ENCODE peak calls at places on chromosomes 13 and 19, in eight cellular contexts. Y is pancreas, N is HCT116, H is A673, J is cardiac muscle cell, F is adipocyte, Z is breast epithelium, T is NT2/D1. K is an unnamed sample. For H3K4me1 and H3K36me3, the result is how much of the 10 kb centered on the place peaks cover.

GRCh38 chr19:17479325-17479791 is 9.0 kb downstream of the SLC27A1 start:
- DNase-seq in Y (no peak), N (no peak), H (peak), J (no peak), F (peak), Z (no peak), T (no peak), K (no peak)

GRCh38 chr19:41646589-41647204 is 19.8 kb upstream of the CEACAM4 start:
- DNase-seq in Y (no peak), N (peak), H (peak), J (no peak), F (peak), Z (no peak), T (peak), K (peak)

GRCh38 chr13:28131646-28132045 is 6.7 kb upstream of the PAN3 start:
- DNase-seq in Y (no peak), N (no peak), H (no peak), J (no peak), F (no peak), Z (no peak), T (no peak), K (no peak)

GRCh38 chr19:2113436-2114211 is 16.9 kb downstream of the IZUMO4 start:
- DNase-seq in Y (no peak), N (no peak), H (peak), J (no peak), F (no peak), Z (no peak), T (no peak), K (no peak)

GRCh38 chr13:45297456-45298205 is 43.4 kb downstream of the TPT1 start:
- DNase-seq in Y (no peak), N (no peak), H (no peak), J (no peak), F (no peak), Z (no peak), T (no peak), K (no peak)

GRCh38 chr13:48675247-48675646 is 21.5 kb downstream of the CYSLTR2 start:
- DNase-seq in Y (no peak), N (no peak), H (no peak), J (no peak), F (no peak), Z (no peak), T (no peak), K (no peak)

GRCh38 chr13:113566227-113566561 is 18.4 kb upstream of the TFDP1 start:
- DNase-seq in Y (no peak), N (no peak), H (no peak), J (no peak), F (no peak), Z (peak), T (no peak), K (no peak)

GRCh38 chr13:100644328-100644727 is 30.3 kb downstream of the TMTC4 start:
- DNase-seq in Y (no peak), N (no peak), H (peak), J (no peak), F (no peak), Z (no peak), T (no peak), K (no peak)

GRCh38 chr13:71864094-71864980 is 2.7 kb downstream of the DACH1 start:
- DNase-seq in Y (peak), N (no peak), H (peak), J (peak), F (peak), Z (peak), T (no peak), K (peak)

GRCh38 chr13:27917121-27917947 is 2.5 kb upstream of the PDX1 start:
- DNase-seq in Y (no peak), N (no peak), H (no peak), J (no peak), F (no peak), Z (no peak), T (no peak), K (no peak)

GRCh38 chr19:58395220-58395978 is at the start of gene RNF225:
- DNase-seq in Y (no peak), N (no peak), H (no peak), J (no peak), F (no peak), Z (peak), T (no peak), K (no peak)

GRCh38 chr19:39752390-39752789 is 14.6 kb upstream of the CLC start:
- DNase-seq in Y (no peak), N (no peak), H (no peak), J (no peak), F (no peak), Z (no peak), T (no peak), K (no peak)

GRCh38 chr13:75550159-75550567 is 572 bp downstream of the UCHL3 start:
- DNase-seq in Y (no peak), N (peak), H (peak), J (peak), F (peak), Z (no peak), T (no peak), K (peak)

GRCh38 chr13:40178130-40178529 is 488.3 kb downstream of the FOXO1 start:
- DNase-seq in Y (no peak), N (no peak), H (no peak), J (no peak), F (no peak), Z (no peak), T (no peak), K (no peak)

GRCh38 chr13:34701919-34702318 is 240.2 kb upstream of the NBEA start:
- DNase-seq in Y (no peak), N (no peak), H (no peak), J (peak), F (no peak), Z (no peak), T (no peak), K (no peak)

GRCh38 chr13:52010890-52011689 is at the start of gene ATP7B:
- DNase-seq in Y (peak), N (no peak), H (peak), J (peak), F (peak), Z (no peak), T (no peak), K (peak)

GRCh38 chr13:33793726-33794125 is 24.2 kb upstream of the RFC3 start:
- DNase-seq in Y (no peak), N (no peak), H (no peak), J (no peak), F (no peak), Z (no peak), T (no peak), K (no peak)

GRCh38 chr19:56118666-56119584 is 2.2 kb downstream of the ZNF787 start:
- DNase-seq in Y (peak), N (no peak), H (no peak), J (no peak), F (no peak), Z (no peak), T (no peak), K (no peak)

GRCh38 chr19:37227996-37228395 is 10.0 kb downstream of the ZNF383 start:
- DNase-seq in Y (no peak), N (no peak), H (peak), J (peak), F (no peak), Z (peak), T (no peak), K (no peak)

GRCh38 chr13:35475131-35475959 is 1.1 kb downstream of the MAB21L1 start:
- DNase-seq in Y (no peak), N (no peak), H (peak), J (peak), F (peak), Z (no peak), T (no peak), K (peak)

GRCh38 chr19:35995655-35995993 is 636 bp downstream of the SDHAF1 start:
- DNase-seq in Y (peak), N (no peak), H (peak), J (peak), F (peak), Z (no peak), T (no peak), K (peak)

GRCh38 chr19:31356587-31357314 is 7.5 kb upstream of the TSHZ3 start:
- DNase-seq in Y (peak), N (no peak), H (no peak), J (peak), F (no peak), Z (no peak), T (no peak), K (no peak)

GRCh38 chr19:21022996-21023395 is 2.5 kb downstream of the ZNF430 start:
- DNase-seq in Y (no peak), N (peak), H (peak), J (no peak), F (peak), Z (no peak), T (no peak), K (no peak)

GRCh38 chr13:101258071-101258470 is 158.2 kb downstream of the NALCN start:
- DNase-seq in Y (no peak), N (peak), H (peak), J (no peak), F (peak), Z (no peak), T (peak), K (no peak)

GRCh38 chr19:48110350-48110966 is at the start of gene PLA2G4C:
- DNase-seq in Y (peak), N (peak), H (peak), J (peak), F (peak), Z (peak), T (peak), K (peak)

GRCh38 chr13:28831117-28831516 is 11.0 kb downstream of the MTUS2 start:
- DNase-seq in Y (no peak), N (no peak), H (no peak), J (no peak), F (no peak), Z (no peak), T (no peak), K (no peak)

GRCh38 chr13:27534108-27534975 is 84.0 kb upstream of the MTIF3 start:
- DNase-seq in Y (no peak), N (no peak), H (no peak), J (no peak), F (no peak), Z (no peak), T (no peak), K (no peak)

GRCh38 chr19:40503300-40503699 is 36.5 kb downstream of the SPTBN4 start:
- DNase-seq in Y (no peak), N (no peak), H (no peak), J (no peak), F (no peak), Z (no peak), T (no peak), K (no peak)

GRCh38 chr19:55670280-55671053 is 4.6 kb upstream of the EPN1 start:
- DNase-seq in Y (peak), N (no peak), H (peak), J (no peak), F (no peak), Z (no peak), T (peak), K (no peak)

GRCh38 chr19:3518669-3519068 is 12.6 kb downstream of the FZR1 start:
- DNase-seq in Y (no peak), N (no peak), H (no peak), J (no peak), F (no peak), Z (no peak), T (no peak), K (no peak)

GRCh38 chr19:16604615-16605014 is 23.4 kb downstream of the MED26 start:
- DNase-seq in Y (no peak), N (no peak), H (no peak), J (no peak), F (no peak), Z (no peak), T (no peak), K (no peak)

GRCh38 chr13:112954488-112955270 is 14.3 kb upstream of the MCF2L start:
- DNase-seq in Y (no peak), N (no peak), H (no peak), J (no peak), F (no peak), Z (no peak), T (no peak), K (no peak)

GRCh38 chr19:39409886-39410619 is 2.4 kb upstream of the PLEKHG2 start:
- DNase-seq in Y (peak), N (peak), H (no peak), J (peak), F (peak), Z (no peak), T (no peak), K (peak)

GRCh38 chr19:42095814-42096230 is 19.9 kb downstream of the ZNF574 start:
- DNase-seq in Y (no peak), N (no peak), H (no peak), J (peak), F (no peak), Z (no peak), T (no peak), K (no peak)

GRCh38 chr13:27044837-27045570 is 126.6 kb downstream of the USP12 start:
- DNase-seq in Y (no peak), N (no peak), H (no peak), J (no peak), F (no peak), Z (no peak), T (no peak), K (no peak)

GRCh38 chr13:65497265-65497664 is 1732.9 kb downstream of the PCDH9 start:
- DNase-seq in Y (no peak), N (peak), H (no peak), J (no peak), F (peak), Z (no peak), T (no peak), K (no peak)

GRCh38 chr19:12954150-12954962 is 2.7 kb downstream of the GADD45GIP1 start:
- DNase-seq in Y (no peak), N (no peak), H (no peak), J (no peak), F (no peak), Z (no peak), T (no peak), K (no peak)

GRCh38 chr13:66714795-66715194 is 515.3 kb downstream of the PCDH9 start:
- DNase-seq in Y (no peak), N (no peak), H (no peak), J (no peak), F (no peak), Z (no peak), T (no peak), K (no peak)

GRCh38 chr13:35979378-35979911 is 151.7 kb downstream of the DCLK1 start:
- DNase-seq in Y (no peak), N (no peak), H (peak), J (no peak), F (peak), Z (no peak), T (no peak), K (peak)

GRCh38 chr19:20077791-20078463 is at the start of gene ZNF90:
- DNase-seq in Y (peak), N (no peak), H (peak), J (peak), F (peak), Z (peak), T (peak), K (peak)

GRCh38 chr13:110424596-110425443 is 117.7 kb downstream of the COL4A2 start:
- DNase-seq in Y (no peak), N (no peak), H (no peak), J (no peak), F (no peak), Z (no peak), T (no peak), K (no peak)

GRCh38 chr13:110421696-110422395 is 114.8 kb downstream of the COL4A2 start:
- DNase-seq in Y (no peak), N (no peak), H (no peak), J (no peak), F (no peak), Z (no peak), T (no peak), K (no peak)

GRCh38 chr13:110425444-110425780 is 118.3 kb downstream of the COL4A2 start:
- DNase-seq in Y (no peak), N (no peak), H (no peak), J (no peak), F (peak), Z (no peak), T (no peak), K (no peak)

GRCh38 chr13:110422913-110423688 is 116.0 kb downstream of the COL4A2 start:
- DNase-seq in Y (no peak), N (no peak), H (no peak), J (no peak), F (no peak), Z (no peak), T (no peak), K (no peak)

DNA sequence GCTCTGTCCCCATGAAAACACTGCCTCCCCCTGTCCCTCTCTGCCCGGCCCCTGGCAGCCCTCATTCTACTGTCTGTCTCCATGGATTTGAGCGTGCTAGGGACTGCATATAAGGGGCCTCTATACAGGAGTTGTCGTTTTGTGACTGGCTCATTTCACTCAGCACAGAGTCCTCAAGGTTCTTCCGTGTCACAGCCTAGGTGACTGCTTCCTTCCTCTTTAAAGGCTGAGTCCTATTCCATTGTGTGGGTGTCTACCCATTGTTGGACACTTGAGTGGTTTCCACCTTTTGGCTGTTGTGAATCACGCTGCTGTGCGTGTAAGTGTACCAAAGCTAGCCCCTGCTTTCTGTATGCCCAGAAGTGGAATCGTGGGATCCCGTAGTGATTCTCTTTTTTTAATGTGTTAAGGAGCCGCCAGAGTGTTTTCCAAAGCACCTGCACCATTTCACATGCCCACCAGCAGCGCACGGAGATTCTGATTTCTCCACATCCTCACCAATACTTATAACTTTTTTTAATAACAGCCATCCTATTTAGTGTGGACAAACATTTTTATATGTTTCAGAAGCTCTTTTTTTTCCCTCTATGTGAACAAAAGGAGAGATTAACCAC is 116.7 kb downstream of the COL4A2 start:
- DNase-seq in Y (no peak), N (no peak), H (no peak), J (no peak), F (no peak), Z (no peak), T (no peak), K (no peak)
- H3K4me1 ChIP-seq in Y (under half), N (under half), H (under half), J (under half), F (under half), Z (under half), T (under half), K (under half)

GRCh38 chr13:41345165-41345920 is 34.3 kb downstream of the NAA16 start:
- DNase-seq in Y (no peak), N (no peak), H (no peak), J (no peak), F (no peak), Z (no peak), T (no peak), K (no peak)

GRCh38 chr13:41345921-41346589 is 35.0 kb downstream of the NAA16 start:
- DNase-seq in Y (no peak), N (no peak), H (no peak), J (no peak), F (no peak), Z (no peak), T (no peak), K (no peak)

DNA sequence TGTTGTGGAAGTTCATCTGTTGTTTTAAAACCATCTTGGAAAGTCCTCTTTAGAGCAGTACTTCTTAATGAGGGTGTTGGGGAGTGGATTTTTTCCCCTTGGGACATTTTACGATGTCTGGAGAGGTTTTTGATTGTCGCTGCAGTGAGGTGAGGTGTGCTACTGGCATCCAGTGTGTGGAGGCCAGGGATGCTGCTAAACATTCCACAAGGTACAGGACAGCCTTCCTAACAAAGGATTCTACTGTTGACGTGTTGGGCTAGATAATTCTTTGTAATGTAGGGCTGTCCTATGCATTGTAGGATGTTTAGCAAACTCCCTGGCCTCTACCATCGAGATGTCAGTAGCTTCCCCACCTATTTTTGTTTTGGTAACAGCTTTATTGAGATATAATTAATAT is 33.3 kb downstream of the NAA16 start:
- DNase-seq in Y (no peak), N (no peak), H (no peak), J (no peak), F (no peak), Z (no peak), T (no peak), K (no peak)
- H3K36me3 ChIP-seq in Y (under half), N (under half), H (under half), J (under half), F (under half), Z (under half), T (under half), K (under half)

DNA sequence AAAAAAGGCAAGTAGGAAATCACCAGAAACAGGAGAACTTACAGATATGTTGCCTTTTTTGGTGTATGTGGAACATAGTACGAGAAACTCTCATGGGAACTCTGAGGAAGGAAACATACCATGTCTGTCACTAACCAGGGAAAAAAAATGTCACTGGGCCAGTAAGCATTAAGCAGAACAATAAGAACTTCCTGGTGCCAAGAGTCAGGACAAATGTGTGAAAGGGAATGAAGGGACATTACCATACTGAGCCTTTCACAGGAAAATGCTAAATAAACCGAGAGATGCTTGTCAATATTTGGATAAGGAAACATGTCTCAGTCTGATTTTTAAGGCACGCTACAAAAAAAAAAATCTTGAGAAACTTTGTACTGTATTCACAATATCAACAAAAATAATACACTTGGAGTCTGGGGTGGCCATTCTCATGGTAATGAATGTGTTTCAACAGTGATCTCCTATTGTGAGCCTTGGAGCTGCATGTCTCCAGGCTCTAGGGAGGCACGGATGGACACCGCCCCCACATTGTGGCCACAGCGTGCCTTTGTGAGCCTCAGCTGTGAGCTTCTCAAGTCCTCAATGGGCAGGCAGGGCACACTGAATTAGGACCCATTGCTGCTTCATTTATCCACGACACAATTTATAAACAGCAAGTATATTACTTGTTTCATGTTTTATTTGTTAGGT is 113.0 kb upstream of the ARGLU1 start:
- DNase-seq in Y (no peak), N (no peak), H (no peak), J (no peak), F (no peak), Z (no peak), T (peak), K (peak)
- H3K4me3 ChIP-seq in Y (no peak), N (no peak), H (no peak), J (no peak), F (no peak), Z (no peak), T (no peak), K (no peak)

DNA sequence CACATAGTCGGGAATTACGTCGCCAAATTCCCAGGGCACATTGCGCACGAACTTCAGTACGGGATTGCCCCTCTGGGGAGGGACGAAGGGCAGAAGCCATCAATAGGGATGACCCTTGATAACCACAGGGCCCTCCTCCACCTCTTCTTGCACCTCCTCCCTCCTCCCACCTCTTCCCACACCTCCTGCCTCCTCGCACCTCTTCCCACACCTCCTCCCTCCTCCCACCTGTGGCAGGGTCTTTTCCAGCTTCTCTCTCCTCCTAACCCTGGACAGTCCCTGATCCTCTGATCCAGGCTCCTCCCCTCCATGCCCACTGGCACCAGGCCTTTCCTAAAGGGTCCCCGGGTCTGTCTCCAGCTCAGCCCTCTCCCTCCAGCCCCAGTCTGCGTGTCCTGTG is 3.4 kb downstream of the ERCC1 start:
- DNase-seq in Y (no peak), N (no peak), H (no peak), J (no peak), F (no peak), Z (no peak), T (no peak), K (no peak)
- H3K4me1 ChIP-seq in Y (under half), N (under half), H (under half), J (under half), F (under half), Z (under half), T (under half), K (under half)

GRCh38 chr19:14699641-14700040 is 9.8 kb downstream of the ZNF333 start:
- DNase-seq in Y (no peak), N (no peak), H (no peak), J (no peak), F (no peak), Z (no peak), T (no peak), K (no peak)
- H3K36me3 ChIP-seq in Y (half or more), N (under half), H (under half), J (under half), F (half or more), Z (under half), T (half or more), K (half or more)